ENCODE peak calls at places on chromosome 1, in six cellular contexts. One of them, this sample, is unnamed.

GRCh38 chr1:201447911-201448871 is 20.8 kb downstream of the PHLDA3 start:
- DNase-seq in myocyte: peak
- DNase-seq in fibroblast of pulmonary artery: peak
- DNase-seq in T-cell: peak
- DNase-seq in heart left ventricle: peak
- DNase-seq in activated CD4-positive, alpha-beta T cell treated with anti-CD3 and anti-CD28 coated beads for 36 hours: peak
- DNase-seq in this sample: peak

GRCh38 chr1:62234709-62235108 is 40.1 kb downstream of the L1TD1 start:
- DNase-seq in T-cell: no peak
- DNase-seq in activated CD4-positive, alpha-beta T cell treated with anti-CD3 and anti-CD28 coated beads for 36 hours: peak
- DNase-seq in myocyte: no peak
- DNase-seq in fibroblast of pulmonary artery: no peak
- DNase-seq in heart left ventricle: no peak
- DNase-seq in this sample: no peak

GRCh38 chr1:224897928-224898327 is 31.5 kb upstream of the DNAH14 start:
- DNase-seq in fibroblast of pulmonary artery: no peak
- DNase-seq in myocyte: no peak
- DNase-seq in T-cell: no peak
- DNase-seq in heart left ventricle: no peak
- DNase-seq in activated CD4-positive, alpha-beta T cell treated with anti-CD3 and anti-CD28 coated beads for 36 hours: no peak
- DNase-seq in this sample: no peak

GRCh38 chr1:6909857-6910256 is 124.6 kb downstream of the CAMTA1 start:
- DNase-seq in fibroblast of pulmonary artery: no peak
- DNase-seq in myocyte: no peak
- DNase-seq in T-cell: no peak
- DNase-seq in activated CD4-positive, alpha-beta T cell treated with anti-CD3 and anti-CD28 coated beads for 36 hours: no peak
- DNase-seq in heart left ventricle: no peak
- DNase-seq in this sample: no peak

GRCh38 chr1:26288311-26288941 is 8.5 kb downstream of the SH3BGRL3 start:
- DNase-seq in activated CD4-positive, alpha-beta T cell treated with anti-CD3 and anti-CD28 coated beads for 36 hours: peak
- DNase-seq in myocyte: peak
- DNase-seq in T-cell: peak
- DNase-seq in heart left ventricle: no peak
- DNase-seq in fibroblast of pulmonary artery: no peak
- DNase-seq in this sample: no peak

GRCh38 chr1:55988963-55989452 is 590.4 kb downstream of the PLPP3 start:
- DNase-seq in T-cell: no peak
- DNase-seq in heart left ventricle: no peak
- DNase-seq in activated CD4-positive, alpha-beta T cell treated with anti-CD3 and anti-CD28 coated beads for 36 hours: no peak
- DNase-seq in myocyte: no peak
- DNase-seq in fibroblast of pulmonary artery: no peak
- DNase-seq in this sample: no peak

GRCh38 chr1:7962011-7962335 is 462 bp downstream of the PARK7 start:
- DNase-seq in heart left ventricle: no peak
- DNase-seq in activated CD4-positive, alpha-beta T cell treated with anti-CD3 and anti-CD28 coated beads for 36 hours: no peak
- DNase-seq in myocyte: no peak
- DNase-seq in T-cell: peak
- DNase-seq in fibroblast of pulmonary artery: no peak
- DNase-seq in this sample: no peak

GRCh38 chr1:28965271-28965870 is 51.0 kb downstream of the EPB41 start:
- DNase-seq in T-cell: no peak
- DNase-seq in heart left ventricle: no peak
- DNase-seq in activated CD4-positive, alpha-beta T cell treated with anti-CD3 and anti-CD28 coated beads for 36 hours: no peak
- DNase-seq in myocyte: no peak
- DNase-seq in fibroblast of pulmonary artery: no peak
- DNase-seq in this sample: no peak

GRCh38 chr1:4027492-4028138 is 127.5 kb upstream of the C1orf174 start:
- DNase-seq in T-cell: no peak
- DNase-seq in myocyte: no peak
- DNase-seq in fibroblast of pulmonary artery: no peak
- DNase-seq in heart left ventricle: no peak
- DNase-seq in activated CD4-positive, alpha-beta T cell treated with anti-CD3 and anti-CD28 coated beads for 36 hours: peak
- DNase-seq in this sample: no peak

GRCh38 chr1:237042892-237043576 is 1.1 kb downstream of the RYR2 start:
- DNase-seq in heart left ventricle: peak
- DNase-seq in fibroblast of pulmonary artery: no peak
- DNase-seq in myocyte: no peak
- DNase-seq in T-cell: no peak
- DNase-seq in activated CD4-positive, alpha-beta T cell treated with anti-CD3 and anti-CD28 coated beads for 36 hours: peak
- DNase-seq in this sample: no peak